ENCODE peak calls at places on chromosomes 12 and 14, in ten cellular contexts. One of them, this sample, is unnamed.

GRCh38 chr12:51907083-51907863 is at the start of gene ACVRL1:
- DNase-seq in SHP77: no peak
- DNase-seq in mesothelial cell of epicardium: no peak
- DNase-seq in stimulated activated CD8-positive, alpha-beta memory T cell treated with anti-CD3 and anti-CD28 coated beads, Interleukin-12 subunit alpha, Interleukin-12 subunit beta, amount 100 ng/mL, for 1 hour: no peak
- DNase-seq in GF-D8: no peak
- DNase-seq in C1 segment of cervical spinal cord: no peak
- DNase-seq in iris pigment epithelial cell: no peak
- DNase-seq in activated T-helper 1 cell treated with anti-CD3 and anti-CD28 coated beads, Interleukin-2, amount 50 U/mL, for 16 hours: no peak
- DNase-seq in posterior cingulate gyrus: no peak
- DNase-seq in mesenteric fat pad: peak
- DNase-seq in this sample: no peak

GRCh38 chr12:108156717-108157116 is 27.6 kb downstream of the WSCD2 start:
- DNase-seq in SHP77: no peak
- DNase-seq in mesenteric fat pad: no peak
- DNase-seq in activated T-helper 1 cell treated with anti-CD3 and anti-CD28 coated beads, Interleukin-2, amount 50 U/mL, for 16 hours: no peak
- DNase-seq in C1 segment of cervical spinal cord: no peak
- DNase-seq in stimulated activated CD8-positive, alpha-beta memory T cell treated with anti-CD3 and anti-CD28 coated beads, Interleukin-12 subunit alpha, Interleukin-12 subunit beta, amount 100 ng/mL, for 1 hour: no peak
- DNase-seq in mesothelial cell of epicardium: no peak
- DNase-seq in posterior cingulate gyrus: no peak
- DNase-seq in GF-D8: no peak
- DNase-seq in iris pigment epithelial cell: no peak
- DNase-seq in this sample: no peak

GRCh38 chr14:36325853-36326252 is 5.4 kb upstream of the MBIP start:
- DNase-seq in iris pigment epithelial cell: no peak
- DNase-seq in activated T-helper 1 cell treated with anti-CD3 and anti-CD28 coated beads, Interleukin-2, amount 50 U/mL, for 16 hours: no peak
- DNase-seq in GF-D8: no peak
- DNase-seq in posterior cingulate gyrus: no peak
- DNase-seq in mesenteric fat pad: no peak
- DNase-seq in SHP77: no peak
- DNase-seq in C1 segment of cervical spinal cord: no peak
- DNase-seq in mesothelial cell of epicardium: no peak
- DNase-seq in stimulated activated CD8-positive, alpha-beta memory T cell treated with anti-CD3 and anti-CD28 coated beads, Interleukin-12 subunit alpha, Interleukin-12 subunit beta, amount 100 ng/mL, for 1 hour: no peak
- DNase-seq in this sample: no peak

GRCh38 chr14:70685480-70686197 is 43.9 kb downstream of the TTC9 start:
- DNase-seq in activated T-helper 1 cell treated with anti-CD3 and anti-CD28 coated beads, Interleukin-2, amount 50 U/mL, for 16 hours: no peak
- DNase-seq in mesothelial cell of epicardium: no peak
- DNase-seq in iris pigment epithelial cell: peak
- DNase-seq in GF-D8: no peak
- DNase-seq in mesenteric fat pad: no peak
- DNase-seq in posterior cingulate gyrus: no peak
- DNase-seq in stimulated activated CD8-positive, alpha-beta memory T cell treated with anti-CD3 and anti-CD28 coated beads, Interleukin-12 subunit alpha, Interleukin-12 subunit beta, amount 100 ng/mL, for 1 hour: no peak
- DNase-seq in SHP77: no peak
- DNase-seq in C1 segment of cervical spinal cord: no peak
- DNase-seq in this sample: no peak

GRCh38 chr12:53101931-53102781 is 1.1 kb upstream of the SOAT2 start:
- DNase-seq in GF-D8: no peak
- DNase-seq in mesothelial cell of epicardium: no peak
- DNase-seq in posterior cingulate gyrus: no peak
- DNase-seq in activated T-helper 1 cell treated with anti-CD3 and anti-CD28 coated beads, Interleukin-2, amount 50 U/mL, for 16 hours: no peak
- DNase-seq in iris pigment epithelial cell: no peak
- DNase-seq in stimulated activated CD8-positive, alpha-beta memory T cell treated with anti-CD3 and anti-CD28 coated beads, Interleukin-12 subunit alpha, Interleukin-12 subunit beta, amount 100 ng/mL, for 1 hour: no peak
- DNase-seq in SHP77: no peak
- DNase-seq in C1 segment of cervical spinal cord: no peak
- DNase-seq in mesenteric fat pad: peak
- DNase-seq in this sample: no peak

GRCh38 chr14:105486974-105487448 is 325 bp downstream of the CRIP1 start:
- DNase-seq in mesenteric fat pad: peak
- DNase-seq in C1 segment of cervical spinal cord: no peak
- DNase-seq in iris pigment epithelial cell: no peak
- DNase-seq in SHP77: no peak
- DNase-seq in activated T-helper 1 cell treated with anti-CD3 and anti-CD28 coated beads, Interleukin-2, amount 50 U/mL, for 16 hours: peak
- DNase-seq in posterior cingulate gyrus: no peak
- DNase-seq in mesothelial cell of epicardium: no peak
- DNase-seq in stimulated activated CD8-positive, alpha-beta memory T cell treated with anti-CD3 and anti-CD28 coated beads, Interleukin-12 subunit alpha, Interleukin-12 subunit beta, amount 100 ng/mL, for 1 hour: peak
- DNase-seq in GF-D8: no peak
- DNase-seq in this sample: no peak

GRCh38 chr14:105279642-105280361 is 21.0 kb downstream of the BRF1 start:
- DNase-seq in mesothelial cell of epicardium: no peak
- DNase-seq in posterior cingulate gyrus: no peak
- DNase-seq in C1 segment of cervical spinal cord: no peak
- DNase-seq in iris pigment epithelial cell: no peak
- DNase-seq in activated T-helper 1 cell treated with anti-CD3 and anti-CD28 coated beads, Interleukin-2, amount 50 U/mL, for 16 hours: no peak
- DNase-seq in stimulated activated CD8-positive, alpha-beta memory T cell treated with anti-CD3 and anti-CD28 coated beads, Interleukin-12 subunit alpha, Interleukin-12 subunit beta, amount 100 ng/mL, for 1 hour: no peak
- DNase-seq in mesenteric fat pad: no peak
- DNase-seq in SHP77: no peak
- DNase-seq in GF-D8: no peak
- DNase-seq in this sample: no peak

GRCh38 chr14:36056846-36057245 is 119.7 kb downstream of the PTCSC3 start:
- DNase-seq in posterior cingulate gyrus: no peak
- DNase-seq in C1 segment of cervical spinal cord: no peak
- DNase-seq in SHP77: no peak
- DNase-seq in iris pigment epithelial cell: no peak
- DNase-seq in activated T-helper 1 cell treated with anti-CD3 and anti-CD28 coated beads, Interleukin-2, amount 50 U/mL, for 16 hours: no peak
- DNase-seq in mesenteric fat pad: no peak
- DNase-seq in GF-D8: no peak
- DNase-seq in stimulated activated CD8-positive, alpha-beta memory T cell treated with anti-CD3 and anti-CD28 coated beads, Interleukin-12 subunit alpha, Interleukin-12 subunit beta, amount 100 ng/mL, for 1 hour: no peak
- DNase-seq in mesothelial cell of epicardium: no peak
- DNase-seq in this sample: no peak

GRCh38 chr14:24481622-24482324 is 26.3 kb downstream of the CMA1 start:
- DNase-seq in SHP77: peak
- DNase-seq in stimulated activated CD8-positive, alpha-beta memory T cell treated with anti-CD3 and anti-CD28 coated beads, Interleukin-12 subunit alpha, Interleukin-12 subunit beta, amount 100 ng/mL, for 1 hour: peak
- DNase-seq in C1 segment of cervical spinal cord: no peak
- DNase-seq in posterior cingulate gyrus: no peak
- DNase-seq in activated T-helper 1 cell treated with anti-CD3 and anti-CD28 coated beads, Interleukin-2, amount 50 U/mL, for 16 hours: no peak
- DNase-seq in mesothelial cell of epicardium: no peak
- DNase-seq in GF-D8: no peak
- DNase-seq in iris pigment epithelial cell: peak
- DNase-seq in mesenteric fat pad: no peak
- DNase-seq in this sample: no peak

GRCh38 chr14:84969501-84969900 is 560.4 kb upstream of the FLRT2 start:
- DNase-seq in posterior cingulate gyrus: no peak
- DNase-seq in GF-D8: no peak
- DNase-seq in C1 segment of cervical spinal cord: no peak
- DNase-seq in iris pigment epithelial cell: no peak
- DNase-seq in activated T-helper 1 cell treated with anti-CD3 and anti-CD28 coated beads, Interleukin-2, amount 50 U/mL, for 16 hours: no peak
- DNase-seq in SHP77: peak
- DNase-seq in mesothelial cell of epicardium: no peak
- DNase-seq in mesenteric fat pad: no peak
- DNase-seq in stimulated activated CD8-positive, alpha-beta memory T cell treated with anti-CD3 and anti-CD28 coated beads, Interleukin-12 subunit alpha, Interleukin-12 subunit beta, amount 100 ng/mL, for 1 hour: no peak
- DNase-seq in this sample: no peak

GRCh38 chr14:52189330-52189729 is 78.2 kb upstream of the PTGDR start:
- DNase-seq in iris pigment epithelial cell: peak
- DNase-seq in GF-D8: no peak
- DNase-seq in mesothelial cell of epicardium: no peak
- DNase-seq in stimulated activated CD8-positive, alpha-beta memory T cell treated with anti-CD3 and anti-CD28 coated beads, Interleukin-12 subunit alpha, Interleukin-12 subunit beta, amount 100 ng/mL, for 1 hour: no peak
- DNase-seq in mesenteric fat pad: no peak
- DNase-seq in activated T-helper 1 cell treated with anti-CD3 and anti-CD28 coated beads, Interleukin-2, amount 50 U/mL, for 16 hours: no peak
- DNase-seq in C1 segment of cervical spinal cord: no peak
- DNase-seq in SHP77: no peak
- DNase-seq in posterior cingulate gyrus: no peak
- DNase-seq in this sample: no peak

GRCh38 chr12:104026841-104027599 is 23.0 kb downstream of the GLT8D2 start:
- DNase-seq in activated T-helper 1 cell treated with anti-CD3 and anti-CD28 coated beads, Interleukin-2, amount 50 U/mL, for 16 hours: no peak
- DNase-seq in iris pigment epithelial cell: no peak
- DNase-seq in C1 segment of cervical spinal cord: no peak
- DNase-seq in GF-D8: no peak
- DNase-seq in SHP77: no peak
- DNase-seq in stimulated activated CD8-positive, alpha-beta memory T cell treated with anti-CD3 and anti-CD28 coated beads, Interleukin-12 subunit alpha, Interleukin-12 subunit beta, amount 100 ng/mL, for 1 hour: no peak
- DNase-seq in mesenteric fat pad: no peak
- DNase-seq in mesothelial cell of epicardium: no peak
- DNase-seq in posterior cingulate gyrus: no peak
- DNase-seq in this sample: peak

GRCh38 chr12:55738113-55739024 is 4.6 kb upstream of the GDF11 start:
- DNase-seq in mesenteric fat pad: peak
- DNase-seq in iris pigment epithelial cell: peak
- DNase-seq in posterior cingulate gyrus: peak
- DNase-seq in GF-D8: peak
- DNase-seq in C1 segment of cervical spinal cord: peak
- DNase-seq in mesothelial cell of epicardium: no peak
- DNase-seq in SHP77: peak
- DNase-seq in activated T-helper 1 cell treated with anti-CD3 and anti-CD28 coated beads, Interleukin-2, amount 50 U/mL, for 16 hours: peak
- DNase-seq in stimulated activated CD8-positive, alpha-beta memory T cell treated with anti-CD3 and anti-CD28 coated beads, Interleukin-12 subunit alpha, Interleukin-12 subunit beta, amount 100 ng/mL, for 1 hour: peak
- DNase-seq in this sample: peak

GRCh38 chr12:48331389-48331788 is 19.3 kb downstream of the ZNF641 start:
- DNase-seq in activated T-helper 1 cell treated with anti-CD3 and anti-CD28 coated beads, Interleukin-2, amount 50 U/mL, for 16 hours: no peak
- DNase-seq in C1 segment of cervical spinal cord: no peak
- DNase-seq in mesenteric fat pad: no peak
- DNase-seq in SHP77: no peak
- DNase-seq in stimulated activated CD8-positive, alpha-beta memory T cell treated with anti-CD3 and anti-CD28 coated beads, Interleukin-12 subunit alpha, Interleukin-12 subunit beta, amount 100 ng/mL, for 1 hour: no peak
- DNase-seq in GF-D8: no peak
- DNase-seq in posterior cingulate gyrus: no peak
- DNase-seq in mesothelial cell of epicardium: no peak
- DNase-seq in iris pigment epithelial cell: no peak
- DNase-seq in this sample: no peak

GRCh38 chr12:120820885-120821510 is 83.2 kb downstream of the SPPL3 start:
- DNase-seq in mesothelial cell of epicardium: no peak
- DNase-seq in stimulated activated CD8-positive, alpha-beta memory T cell treated with anti-CD3 and anti-CD28 coated beads, Interleukin-12 subunit alpha, Interleukin-12 subunit beta, amount 100 ng/mL, for 1 hour: peak
- DNase-seq in C1 segment of cervical spinal cord: no peak
- DNase-seq in SHP77: no peak
- DNase-seq in activated T-helper 1 cell treated with anti-CD3 and anti-CD28 coated beads, Interleukin-2, amount 50 U/mL, for 16 hours: no peak
- DNase-seq in posterior cingulate gyrus: no peak
- DNase-seq in iris pigment epithelial cell: no peak
- DNase-seq in mesenteric fat pad: no peak
- DNase-seq in GF-D8: no peak
- DNase-seq in this sample: no peak

GRCh38 chr12:109599087-109599486 is 25.5 kb downstream of the MVK start:
- DNase-seq in stimulated activated CD8-positive, alpha-beta memory T cell treated with anti-CD3 and anti-CD28 coated beads, Interleukin-12 subunit alpha, Interleukin-12 subunit beta, amount 100 ng/mL, for 1 hour: no peak
- DNase-seq in posterior cingulate gyrus: no peak
- DNase-seq in iris pigment epithelial cell: no peak
- DNase-seq in mesenteric fat pad: no peak
- DNase-seq in C1 segment of cervical spinal cord: no peak
- DNase-seq in GF-D8: no peak
- DNase-seq in activated T-helper 1 cell treated with anti-CD3 and anti-CD28 coated beads, Interleukin-2, amount 50 U/mL, for 16 hours: no peak
- DNase-seq in SHP77: no peak
- DNase-seq in mesothelial cell of epicardium: no peak
- DNase-seq in this sample: no peak

GRCh38 chr12:65825323-65825572 is 965 bp downstream of the HMGA2 start:
- DNase-seq in C1 segment of cervical spinal cord: no peak
- DNase-seq in iris pigment epithelial cell: no peak
- DNase-seq in mesenteric fat pad: no peak
- DNase-seq in mesothelial cell of epicardium: peak
- DNase-seq in activated T-helper 1 cell treated with anti-CD3 and anti-CD28 coated beads, Interleukin-2, amount 50 U/mL, for 16 hours: no peak
- DNase-seq in SHP77: no peak
- DNase-seq in stimulated activated CD8-positive, alpha-beta memory T cell treated with anti-CD3 and anti-CD28 coated beads, Interleukin-12 subunit alpha, Interleukin-12 subunit beta, amount 100 ng/mL, for 1 hour: no peak
- DNase-seq in posterior cingulate gyrus: no peak
- DNase-seq in GF-D8: no peak
- DNase-seq in this sample: no peak

GRCh38 chr14:44339256-44339655 is 167.8 kb downstream of the FSCB start:
- DNase-seq in mesenteric fat pad: no peak
- DNase-seq in stimulated activated CD8-positive, alpha-beta memory T cell treated with anti-CD3 and anti-CD28 coated beads, Interleukin-12 subunit alpha, Interleukin-12 subunit beta, amount 100 ng/mL, for 1 hour: no peak
- DNase-seq in posterior cingulate gyrus: no peak
- DNase-seq in mesothelial cell of epicardium: no peak
- DNase-seq in C1 segment of cervical spinal cord: no peak
- DNase-seq in activated T-helper 1 cell treated with anti-CD3 and anti-CD28 coated beads, Interleukin-2, amount 50 U/mL, for 16 hours: no peak
- DNase-seq in iris pigment epithelial cell: no peak
- DNase-seq in SHP77: no peak
- DNase-seq in GF-D8: no peak
- DNase-seq in this sample: no peak

GRCh38 chr12:49160415-49160814 is 28.5 kb downstream of the TUBA1A start:
- DNase-seq in mesenteric fat pad: no peak
- DNase-seq in activated T-helper 1 cell treated with anti-CD3 and anti-CD28 coated beads, Interleukin-2, amount 50 U/mL, for 16 hours: no peak
- DNase-seq in SHP77: no peak
- DNase-seq in GF-D8: no peak
- DNase-seq in mesothelial cell of epicardium: no peak
- DNase-seq in stimulated activated CD8-positive, alpha-beta memory T cell treated with anti-CD3 and anti-CD28 coated beads, Interleukin-12 subunit alpha, Interleukin-12 subunit beta, amount 100 ng/mL, for 1 hour: no peak
- DNase-seq in C1 segment of cervical spinal cord: no peak
- DNase-seq in iris pigment epithelial cell: no peak
- DNase-seq in posterior cingulate gyrus: no peak
- DNase-seq in this sample: no peak

GRCh38 chr12:104929926-104930325 is 28.2 kb downstream of the SLC41A2 start:
- DNase-seq in iris pigment epithelial cell: no peak
- DNase-seq in mesenteric fat pad: no peak
- DNase-seq in SHP77: no peak
- DNase-seq in C1 segment of cervical spinal cord: no peak
- DNase-seq in mesothelial cell of epicardium: no peak
- DNase-seq in GF-D8: no peak
- DNase-seq in stimulated activated CD8-positive, alpha-beta memory T cell treated with anti-CD3 and anti-CD28 coated beads, Interleukin-12 subunit alpha, Interleukin-12 subunit beta, amount 100 ng/mL, for 1 hour: no peak
- DNase-seq in posterior cingulate gyrus: no peak
- DNase-seq in activated T-helper 1 cell treated with anti-CD3 and anti-CD28 coated beads, Interleukin-2, amount 50 U/mL, for 16 hours: no peak
- DNase-seq in this sample: no peak

GRCh38 chr12:49885663-49886461 is 17.8 kb downstream of the FAIM2 start:
- DNase-seq in posterior cingulate gyrus: no peak
- DNase-seq in stimulated activated CD8-positive, alpha-beta memory T cell treated with anti-CD3 and anti-CD28 coated beads, Interleukin-12 subunit alpha, Interleukin-12 subunit beta, amount 100 ng/mL, for 1 hour: no peak
- DNase-seq in GF-D8: no peak
- DNase-seq in mesothelial cell of epicardium: no peak
- DNase-seq in iris pigment epithelial cell: no peak
- DNase-seq in mesenteric fat pad: no peak
- DNase-seq in activated T-helper 1 cell treated with anti-CD3 and anti-CD28 coated beads, Interleukin-2, amount 50 U/mL, for 16 hours: no peak
- DNase-seq in SHP77: no peak
- DNase-seq in C1 segment of cervical spinal cord: no peak
- DNase-seq in this sample: no peak

This sample was measured in NCI-H524 treated with DMSO at 0.1 percent for 48 hours.